ENCODE peak calls at places on chromosomes 13 and 19, in ten cellular contexts. W, J, N, E, F, M, P, Y, T and S are unnamed samples.
A peak's percentile ranks its signal among the peaks of the same experiment; 100 is the strongest.

GRCh38 chr13:112761701-112762689 is 72.2 kb downstream of the ATP11A start:
- DNase-seq in T (no peak), F (no peak), W (no peak), E (peak; percentile 54), Y (no peak), P (no peak), M (no peak), J (peak; percentile 53), N (peak; percentile 34), S (peak; percentile 76)

GRCh38 chr13:110250258-110250891 is 56.6 kb downstream of the COL4A1 start:
- DNase-seq in W (peak; percentile 89), P (peak; percentile 64), M (no peak), T (no peak), N (peak; percentile 88), Y (peak; percentile 11), E (no peak), J (no peak), F (peak; percentile 55), S (peak; percentile 71)

GRCh38 chr19:41014643-41015042 is 23.6 kb downstream of the CYP2B6 start:
- DNase-seq in M (no peak), N (no peak), P (no peak), E (no peak), W (no peak), T (no peak), F (no peak), J (no peak), Y (no peak), S (no peak)

GRCh38 chr19:1002600-1002999 is 2.4 kb downstream of the GRIN3B start:
- DNase-seq in T (no peak), J (no peak), M (no peak), P (no peak), E (no peak), Y (no peak), N (no peak), F (no peak), W (no peak), S (no peak)

GRCh38 chr13:56317839-56318238 is 822.9 kb upstream of the PRR20A start:
- DNase-seq in F (no peak), N (no peak), E (no peak), Y (no peak), J (no peak), T (no peak), P (no peak), W (no peak), M (no peak), S (no peak)

GRCh38 chr13:57036290-57036689 is 104.4 kb upstream of the PRR20A start:
- DNase-seq in M (no peak), E (no peak), T (no peak), W (no peak), N (no peak), F (no peak), Y (no peak), P (no peak), J (no peak), S (no peak)

GRCh38 chr19:41626278-41626677 is 596 bp downstream of the CEACAM4 start:
- DNase-seq in M (no peak), E (no peak), P (no peak), J (no peak), N (no peak), Y (no peak), F (no peak), W (no peak), T (no peak), S (no peak)

GRCh38 chr13:71303144-71303543 is 563.9 kb downstream of the DACH1 start:
- DNase-seq in W (no peak), Y (no peak), P (no peak), J (no peak), F (no peak), M (no peak), N (no peak), T (no peak), E (no peak), S (no peak)

GRCh38 chr19:39382991-39383828 is 7.7 kb downstream of the PAF1 start:
- DNase-seq in F (no peak), J (no peak), T (no peak), N (no peak), W (no peak), Y (no peak), E (no peak), P (no peak), M (no peak), S (no peak)

GRCh38 chr19:2728783-2729387 is 7.7 kb upstream of the DIRAS1 start:
- DNase-seq in W (no peak), Y (no peak), J (no peak), F (no peak), E (no peak), N (no peak), P (no peak), M (no peak), T (no peak), S (no peak)

GRCh38 chr13:77028202-77028601 is 1.2 kb upstream of the FBXL3 start:
- DNase-seq in E (no peak), W (peak; percentile 76), J (peak; percentile 10), F (peak; percentile 9), Y (no peak), P (peak; percentile 39), M (no peak), T (no peak), N (peak; percentile 44), S (no peak)
- H3K79me2 ChIP-seq in E (peaks cover 35% of the 10 kb centered on the region), W (peaks cover 42% of the 10 kb centered on the region), J (peaks cover 32% of the 10 kb centered on the region), F (peaks cover 34% of the 10 kb centered on the region), Y (peaks cover 32% of the 10 kb centered on the region), P (peaks cover 34% of the 10 kb centered on the region), M (peaks cover 36% of the 10 kb centered on the region), T (peaks cover 30% of the 10 kb centered on the region), N (peaks cover 34% of the 10 kb centered on the region), S (peaks cover 33% of the 10 kb centered on the region)

GRCh38 chr13:27124571-27124970 is 47.0 kb downstream of the USP12 start:
- DNase-seq in M (no peak), T (no peak), Y (no peak), N (no peak), J (no peak), W (no peak), P (no peak), F (no peak), E (no peak), S (no peak)
- H3K4me3 ChIP-seq in M (no peak overlapping the region), T (no peak overlapping the region), Y (no peak overlapping the region), N (no peak overlapping the region), J (no peak overlapping the region), W (no peak overlapping the region), P (no peak overlapping the region), F (no peak overlapping the region), E (no peak overlapping the region), S (no peak overlapping the region)

DNA sequence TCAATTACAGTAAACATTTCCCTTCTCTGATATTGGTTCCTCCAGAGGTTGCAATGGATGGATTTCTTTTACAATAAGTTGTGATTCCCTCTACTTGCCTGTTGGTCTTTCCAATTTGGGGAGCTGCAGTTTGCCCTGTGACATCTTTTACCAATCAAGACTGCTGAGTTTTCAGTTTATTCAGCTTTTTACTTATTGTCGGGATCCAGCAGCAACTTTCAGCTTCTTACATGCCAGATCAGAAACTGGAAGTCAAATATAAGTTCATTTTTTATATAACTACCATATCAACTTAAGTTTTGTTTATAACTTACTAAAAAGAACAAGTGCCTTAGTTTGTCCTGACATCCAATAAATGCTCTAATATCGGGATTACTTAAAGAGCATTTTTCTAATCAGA is 10.5 kb downstream of the OR10H3 start:
- DNase-seq in E (no peak), F (no peak), J (no peak), N (no peak), M (no peak), Y (no peak), W (no peak), P (no peak), T (no peak), S (no peak)
- TF ChIP-seq EZH2 in E (no peak), F (no peak), J (no peak), N (no peak), M (no peak), Y (peak; percentile 32), W (no peak), P (no peak), T (no peak), S (no peak)

GRCh38 chr13:52454825-52455676 is at the start of gene CKAP2:
- DNase-seq in J (peak; percentile 97), F (peak; percentile 95), P (peak; percentile 97), T (peak; percentile 88), E (peak; percentile 98), Y (peak; percentile 91), N (peak; percentile 93), W (peak; percentile 99), M (peak; percentile 96), S (peak; percentile 83)

GRCh38 chr13:52454459-52454824 is 836 bp upstream of the CKAP2 start:
- DNase-seq in W (no peak), E (peak; percentile 32), N (peak; percentile 7), M (peak; percentile 36), J (peak; percentile 29), F (peak; percentile 90), T (no peak), Y (peak; percentile 11), P (peak; percentile 36), S (no peak)

GRCh38 chr13:52452470-52452869 is 2.0 kb upstream of the VPS36 start:
- DNase-seq in Y (no peak), E (no peak), J (no peak), F (no peak), M (no peak), P (no peak), W (no peak), N (no peak), T (no peak), S (no peak)

GRCh38 chr13:52459668-52460067 is 4.4 kb downstream of the CKAP2 start:
- DNase-seq in N (peak; percentile 71), Y (peak; percentile 80), W (peak; percentile 75), P (peak; percentile 47), E (no peak), F (peak; percentile 66), M (no peak), J (no peak), T (no peak), S (peak; percentile 42)

GRCh38 chr13:52455677-52456041 is 381 bp downstream of the CKAP2 start:
- DNase-seq in Y (peak; percentile 41), N (peak; percentile 67), E (peak; percentile 96), F (peak; percentile 67), W (peak; percentile 81), J (peak; percentile 92), T (peak; percentile 73), M (peak; percentile 85), P (peak; percentile 83), S (no peak)
- H3K79me2 ChIP-seq in Y (peaks cover 60% of the 10 kb centered on the region), N (peaks cover 40% of the 10 kb centered on the region), E (peaks cover 53% of the 10 kb centered on the region), F (peaks cover 51% of the 10 kb centered on the region), W (peaks cover 52% of the 10 kb centered on the region), J (peaks cover 42% of the 10 kb centered on the region), T (peaks cover 33% of the 10 kb centered on the region), M (peaks cover 61% of the 10 kb centered on the region), P (peaks cover 44% of the 10 kb centered on the region), S (peaks cover 49% of the 10 kb centered on the region)